ENCODE peak calls at places on chromosomes 6 and 20, in nine cellular contexts. D is right cardiac atrium; Z is EL; L is upper lobe of right lung; Q is activated naive CD8-positive, alpha-beta T cell treated with anti-CD3 and anti-CD28 coated beads, Interleukin-2, amount 50 U/mL, for 16 hours; M is activated T-cell treated with anti-CD3 and anti-CD28 coated beads, Interleukin-2, amount 50 U/mL, for 72 hours; W is hepatic stellate cell; N is anterior cingulate cortex; H is NCI-H1694 treated with DMSO at 0.1 percent for 48 hours. U is an unnamed sample.

GRCh38 chr6:106609699-106610098 is 19.6 kb downstream of the RTN4IP1 start:
- DNase-seq in D (no peak), Z (no peak), L (no peak), Q (no peak), M (peak; percentile 14), W (no peak), N (no peak), H (no peak), U (no peak)

GRCh38 chr20:21513881-21514540 is at the start of gene NKX2-2:
- DNase-seq in D (no peak), Z (no peak), L (no peak), Q (no peak), M (no peak), W (no peak), N (no peak), H (no peak), U (no peak)

GRCh38 chr6:157984165-157984564 is 2.5 kb downstream of the SYNJ2 start:
- DNase-seq in D (no peak), Z (no peak), L (no peak), Q (no peak), M (no peak), W (no peak), N (no peak), H (no peak), U (no peak)

GRCh38 chr6:5556011-5556410 is 294.7 kb downstream of the FARS2 start:
- DNase-seq in D (no peak), Z (no peak), L (no peak), Q (no peak), M (no peak), W (no peak), N (no peak), H (no peak), U (no peak)

GRCh38 chr6:169247991-169248390 is 5.7 kb downstream of the THBS2 start:
- DNase-seq in D (no peak), Z (no peak), L (no peak), Q (no peak), M (no peak), W (no peak), N (no peak), H (no peak), U (no peak)

GRCh38 chr6:17017416-17017815 is 84.4 kb upstream of the STMND1 start:
- DNase-seq in D (no peak), Z (no peak), L (no peak), Q (no peak), M (no peak), W (no peak), N (no peak), H (no peak), U (no peak)

GRCh38 chr6:108432792-108433191 is 127.9 kb upstream of the FOXO3 start:
- DNase-seq in D (no peak), Z (no peak), L (no peak), Q (no peak), M (no peak), W (no peak), N (no peak), H (no peak), U (no peak)

GRCh38 chr6:36822506-36823269 is 16.6 kb downstream of the CPNE5 start:
- DNase-seq in D (no peak), Z (no peak), L (no peak), Q (no peak), M (no peak), W (no peak), N (no peak), H (no peak), U (no peak)

GRCh38 chr6:121260651-121261102 is 73.6 kb downstream of the TBC1D32 start:
- DNase-seq in D (peak; percentile 58), Z (peak; percentile 58), L (no peak), Q (no peak), M (no peak), W (no peak), N (no peak), H (no peak), U (peak; percentile 67)

GRCh38 chr6:150605333-150605732 is 5.6 kb downstream of the PLEKHG1 start:
- DNase-seq in D (no peak), Z (no peak), L (no peak), Q (no peak), M (no peak), W (no peak), N (no peak), H (no peak), U (no peak)

GRCh38 chr6:47180633-47181032 is 129.1 kb downstream of the TNFRSF21 start:
- DNase-seq in D (no peak), Z (peak; percentile 83), L (no peak), Q (no peak), M (peak; percentile 16), W (no peak), N (no peak), H (no peak), U (no peak)